ENCODE peak calls at places on chromosomes 1 and 21, in nine cellular contexts. D, N, I, Q, X, T, A, E and W are unnamed samples.
A peak's percentile ranks its signal among the peaks of the same experiment; 100 is the strongest.

GRCh38 chr1:8903908-8904650 is 25.6 kb upstream of the ENO1 start:
- DNase-seq in D (peak; percentile 90), N (peak; percentile 93), I (peak; percentile 76), Q (peak; percentile 76), X (peak; percentile 92), T (peak; percentile 80), A (no peak), E (peak; percentile 98), W (no peak)

GRCh38 chr1:180988221-180988826 is 34.3 kb downstream of the STX6 start:
- DNase-seq in D (no peak), N (peak; percentile 35), I (no peak), Q (no peak), X (no peak), T (peak; percentile 5), A (no peak), E (no peak), W (no peak)

GRCh38 chr1:86616871-86617270 is 70.0 kb downstream of the CLCA4 start:
- DNase-seq in D (no peak), N (no peak), I (no peak), Q (no peak), X (no peak), T (no peak), A (no peak), E (no peak), W (no peak)

GRCh38 chr1:51627672-51628071 is 10.8 kb downstream of the OSBPL9 start:
- DNase-seq in D (no peak), N (no peak), I (no peak), Q (no peak), X (no peak), T (peak; percentile 65), A (no peak), E (peak; percentile 59), W (no peak)

GRCh38 chr1:152029144-152029936 is 7.5 kb downstream of the S100A11 start:
- DNase-seq in D (no peak), N (no peak), I (no peak), Q (no peak), X (no peak), T (no peak), A (no peak), E (no peak), W (no peak)

GRCh38 chr1:220113136-220113695 is 19.3 kb downstream of the IARS2 start:
- DNase-seq in D (no peak), N (no peak), I (no peak), Q (no peak), X (no peak), T (peak; percentile 40), A (no peak), E (peak; percentile 64), W (no peak)

GRCh38 chr1:167467126-167467725 is 51.1 kb downstream of the CD247 start:
- DNase-seq in D (no peak), N (no peak), I (no peak), Q (no peak), X (no peak), T (no peak), A (no peak), E (peak; percentile 17), W (no peak)

GRCh38 chr1:220528679-220529529 is 968 bp downstream of the MARK1 start:
- DNase-seq in D (peak; percentile 12), N (no peak), I (peak; percentile 46), Q (no peak), X (no peak), T (peak; percentile 27), A (peak; percentile 19), E (no peak), W (no peak)

GRCh38 chr1:154999651-155000474 is 2.7 kb upstream of the ZBTB7B start:
- DNase-seq in D (peak; percentile 57), N (no peak), I (no peak), Q (no peak), X (no peak), T (peak; percentile 31), A (no peak), E (peak; percentile 38), W (peak; percentile 42)

GRCh38 chr1:117286562-117286961 is 75.8 kb upstream of the VTCN1 start:
- DNase-seq in D (no peak), N (no peak), I (no peak), Q (no peak), X (no peak), T (no peak), A (no peak), E (no peak), W (no peak)

GRCh38 chr1:222002503-222002902 is 260.6 kb upstream of the DUSP10 start:
- DNase-seq in D (no peak), N (no peak), I (no peak), Q (no peak), X (no peak), T (no peak), A (no peak), E (no peak), W (no peak)

GRCh38 chr1:54421101-54421504 is 14.9 kb upstream of the SSBP3 start:
- DNase-seq in D (no peak), N (peak; percentile 41), I (no peak), Q (no peak), X (no peak), T (no peak), A (no peak), E (peak; percentile 50), W (no peak)

GRCh38 chr1:85372683-85373446 is 92.1 kb downstream of the DDAH1 start:
- DNase-seq in D (peak; percentile 22), N (no peak), I (no peak), Q (no peak), X (no peak), T (peak; percentile 51), A (no peak), E (no peak), W (no peak)

GRCh38 chr1:118881751-118882150 is 106.4 kb downstream of the TBX15 start:
- DNase-seq in D (no peak), N (no peak), I (no peak), Q (no peak), X (no peak), T (no peak), A (no peak), E (no peak), W (no peak)

GRCh38 chr1:25700626-25701025 is 84.0 kb downstream of the MAN1C1 start:
- DNase-seq in D (no peak), N (no peak), I (no peak), Q (no peak), X (no peak), T (no peak), A (no peak), E (no peak), W (no peak)

GRCh38 chr1:19679691-19680090 is 15.0 kb downstream of the HTR6 start:
- DNase-seq in D (no peak), N (no peak), I (no peak), Q (no peak), X (no peak), T (no peak), A (no peak), E (no peak), W (no peak)

GRCh38 chr21:38319781-38320180 is 63.0 kb downstream of the KCNJ15 start:
- DNase-seq in D (no peak), N (no peak), I (no peak), Q (no peak), X (no peak), T (no peak), A (no peak), E (no peak), W (no peak)

GRCh38 chr21:44344541-44345183 is 5.5 kb upstream of the CFAP410 start:
- DNase-seq in D (no peak), N (no peak), I (no peak), Q (no peak), X (no peak), T (no peak), A (no peak), E (no peak), W (no peak)

GRCh38 chr21:40556442-40556968 is 290.5 kb downstream of the DSCAM start:
- DNase-seq in D (no peak), N (no peak), I (no peak), Q (no peak), X (no peak), T (no peak), A (no peak), E (no peak), W (no peak)

GRCh38 chr1:54012008-54012325 is 6.0 kb downstream of the LDLRAD1 start:
- DNase-seq in D (no peak), N (no peak), I (no peak), Q (no peak), X (no peak), T (no peak), A (no peak), E (no peak), W (no peak)

GRCh38 chr1:168236836-168237611 is 11.2 kb downstream of the SFT2D2 start:
- DNase-seq in D (no peak), N (no peak), I (no peak), Q (no peak), X (no peak), T (no peak), A (no peak), E (no peak), W (no peak)

GRCh38 chr1:26854953-26855352 is 8.0 kb upstream of the SFN start:
- DNase-seq in D (peak; percentile 74), N (no peak), I (no peak), Q (no peak), X (no peak), T (no peak), A (no peak), E (no peak), W (no peak)

GRCh38 chr1:3081171-3081683 is 12.2 kb downstream of the PRDM16 start:
- DNase-seq in D (no peak), N (no peak), I (no peak), Q (no peak), X (no peak), T (no peak), A (no peak), E (no peak), W (no peak)
- H3K27me3 ChIP-seq in D (peaks cover 3% of the 10 kb centered on the region), N (peaks cover 41% of the 10 kb centered on the region), I (no peaks in the 10 kb centered on the region), Q (no peaks in the 10 kb centered on the region), X (no peaks in the 10 kb centered on the region), T (no peaks in the 10 kb centered on the region), A (no peaks in the 10 kb centered on the region), E (peaks cover 97% of the 10 kb centered on the region), W (no peaks in the 10 kb centered on the region)

GRCh38 chr21:42059721-42060120 is 11.4 kb upstream of the UMODL1 start:
- DNase-seq in D (no peak), N (no peak), I (no peak), Q (no peak), X (no peak), T (no peak), A (no peak), E (no peak), W (no peak)
- H3K27me3 ChIP-seq in D (no peaks in the 10 kb centered on the region), N (peaks cover 14% of the 10 kb centered on the region), I (no peaks in the 10 kb centered on the region), Q (no peaks in the 10 kb centered on the region), X (no peaks in the 10 kb centered on the region), T (peaks cover 2% of the 10 kb centered on the region), A (peaks cover 37% of the 10 kb centered on the region), E (no peaks in the 10 kb centered on the region), W (no peaks in the 10 kb centered on the region)

GRCh38 chr1:30174499-30174898 is 548.9 kb downstream of the MATN1 start:
- DNase-seq in D (no peak), N (no peak), I (no peak), Q (no peak), X (no peak), T (no peak), A (no peak), E (no peak), W (no peak)
- H3K27me3 ChIP-seq in D (no peaks in the 10 kb centered on the region), N (no peaks in the 10 kb centered on the region), I (no peaks in the 10 kb centered on the region), Q (no peaks in the 10 kb centered on the region), X (no peaks in the 10 kb centered on the region), T (no peaks in the 10 kb centered on the region), A (peaks cover 4% of the 10 kb centered on the region), E (peaks cover 16% of the 10 kb centered on the region), W (no peaks in the 10 kb centered on the region)

DNA sequence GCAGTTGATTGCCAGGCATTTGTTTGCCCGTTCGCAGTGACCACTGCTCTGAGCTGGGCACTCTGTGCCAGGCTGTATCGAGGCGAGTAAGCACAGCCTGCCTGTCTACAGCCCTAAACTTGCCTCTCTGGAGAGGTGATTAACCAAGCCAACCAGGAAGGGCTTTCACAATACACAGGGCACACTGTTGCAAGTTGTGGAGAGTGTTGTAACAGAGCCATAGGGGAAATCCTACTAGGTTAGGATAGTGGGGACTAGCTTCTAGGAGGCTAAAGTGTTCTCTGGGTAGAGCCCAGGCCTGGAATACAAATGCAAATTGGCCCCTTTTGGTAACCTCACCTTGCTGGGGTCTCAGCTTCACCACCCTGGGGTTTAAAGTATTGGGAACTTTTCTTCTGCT is 23.8 kb downstream of the PRDM2 start:
- DNase-seq in D (no peak), N (no peak), I (peak; percentile 32), Q (peak; percentile 41), X (no peak), T (no peak), A (no peak), E (no peak), W (no peak)
- H3K27me3 ChIP-seq in D (no peaks in the 10 kb centered on the region), N (no peaks in the 10 kb centered on the region), I (no peaks in the 10 kb centered on the region), Q (no peaks in the 10 kb centered on the region), X (no peaks in the 10 kb centered on the region), T (no peaks in the 10 kb centered on the region), A (no peaks in the 10 kb centered on the region), E (no peaks in the 10 kb centered on the region), W (no peaks in the 10 kb centered on the region)